ENCODE peak calls at places on chromosomes 3 and 15, in eight cellular contexts. One of them, this sample, is unnamed.

GRCh38 chr3:22245122-22245521 is 494.1 kb upstream of the ZNF385D start:
- DNase-seq in CD8-positive, alpha-beta T cell: no peak
- DNase-seq in tibial artery: no peak
- DNase-seq in progenitor cell of endocrine pancreas: no peak
- DNase-seq in Panc1: no peak
- DNase-seq in MM.1S: no peak
- DNase-seq in activated CD8-positive, alpha-beta T cell treated with anti-CD3 and anti-CD28 coated beads for 36 hours: no peak
- DNase-seq in fibroblast of mammary gland: peak; percentile 95
- DNase-seq in this sample: no peak

GRCh38 chr3:110773413-110773954 is 298.1 kb upstream of the NECTIN3 start:
- DNase-seq in CD8-positive, alpha-beta T cell: no peak
- DNase-seq in tibial artery: no peak
- DNase-seq in progenitor cell of endocrine pancreas: no peak
- DNase-seq in Panc1: no peak
- DNase-seq in MM.1S: no peak
- DNase-seq in activated CD8-positive, alpha-beta T cell treated with anti-CD3 and anti-CD28 coated beads for 36 hours: no peak
- DNase-seq in fibroblast of mammary gland: peak; percentile 66
- DNase-seq in this sample: no peak

GRCh38 chr15:40330368-40330836 is 6.9 kb downstream of the INAFM2 start:
- DNase-seq in CD8-positive, alpha-beta T cell: no peak
- DNase-seq in tibial artery: peak; percentile 89
- DNase-seq in progenitor cell of endocrine pancreas: no peak
- DNase-seq in Panc1: no peak
- DNase-seq in MM.1S: no peak
- DNase-seq in activated CD8-positive, alpha-beta T cell treated with anti-CD3 and anti-CD28 coated beads for 36 hours: no peak
- DNase-seq in fibroblast of mammary gland: no peak
- DNase-seq in this sample: no peak

GRCh38 chr3:53194218-53195065 is 33.4 kb downstream of the PRKCD start:
- DNase-seq in CD8-positive, alpha-beta T cell: no peak
- DNase-seq in tibial artery: peak; percentile 86
- DNase-seq in progenitor cell of endocrine pancreas: no peak
- DNase-seq in Panc1: no peak
- DNase-seq in MM.1S: no peak
- DNase-seq in activated CD8-positive, alpha-beta T cell treated with anti-CD3 and anti-CD28 coated beads for 36 hours: no peak
- DNase-seq in fibroblast of mammary gland: peak; percentile 38
- DNase-seq in this sample: no peak

GRCh38 chr15:80588801-80589200 is 106.3 kb upstream of the ABHD17C start:
- DNase-seq in CD8-positive, alpha-beta T cell: no peak
- DNase-seq in tibial artery: no peak
- DNase-seq in progenitor cell of endocrine pancreas: no peak
- DNase-seq in Panc1: peak; percentile 38
- DNase-seq in MM.1S: no peak
- DNase-seq in activated CD8-positive, alpha-beta T cell treated with anti-CD3 and anti-CD28 coated beads for 36 hours: no peak
- DNase-seq in fibroblast of mammary gland: peak; percentile 96
- DNase-seq in this sample: no peak

GRCh38 chr3:111796566-111796965 is 62.5 kb upstream of the PHLDB2 start:
- DNase-seq in CD8-positive, alpha-beta T cell: no peak
- DNase-seq in tibial artery: no peak
- DNase-seq in progenitor cell of endocrine pancreas: no peak
- DNase-seq in Panc1: no peak
- DNase-seq in MM.1S: no peak
- DNase-seq in activated CD8-positive, alpha-beta T cell treated with anti-CD3 and anti-CD28 coated beads for 36 hours: no peak
- DNase-seq in fibroblast of mammary gland: no peak
- DNase-seq in this sample: no peak

GRCh38 chr3:138916824-138917223 is 30.1 kb downstream of the FOXL2 start:
- DNase-seq in CD8-positive, alpha-beta T cell: no peak
- DNase-seq in tibial artery: no peak
- DNase-seq in progenitor cell of endocrine pancreas: no peak
- DNase-seq in Panc1: no peak
- DNase-seq in MM.1S: no peak
- DNase-seq in activated CD8-positive, alpha-beta T cell treated with anti-CD3 and anti-CD28 coated beads for 36 hours: no peak
- DNase-seq in fibroblast of mammary gland: no peak
- DNase-seq in this sample: no peak

GRCh38 chr15:70419046-70419445 is 321.3 kb upstream of the TLE3 start:
- DNase-seq in CD8-positive, alpha-beta T cell: no peak
- DNase-seq in tibial artery: no peak
- DNase-seq in progenitor cell of endocrine pancreas: no peak
- DNase-seq in Panc1: no peak
- DNase-seq in MM.1S: no peak
- DNase-seq in activated CD8-positive, alpha-beta T cell treated with anti-CD3 and anti-CD28 coated beads for 36 hours: no peak
- DNase-seq in fibroblast of mammary gland: no peak
- DNase-seq in this sample: no peak

GRCh38 chr3:32901005-32901932 is 50.2 kb upstream of the CCR4 start:
- DNase-seq in CD8-positive, alpha-beta T cell: no peak
- DNase-seq in tibial artery: no peak
- DNase-seq in progenitor cell of endocrine pancreas: no peak
- DNase-seq in Panc1: no peak
- DNase-seq in MM.1S: no peak
- DNase-seq in activated CD8-positive, alpha-beta T cell treated with anti-CD3 and anti-CD28 coated beads for 36 hours: no peak
- DNase-seq in fibroblast of mammary gland: no peak
- DNase-seq in this sample: no peak

GRCh38 chr15:101496198-101496986 is 6.9 kb upstream of the PCSK6 start:
- DNase-seq in CD8-positive, alpha-beta T cell: no peak
- DNase-seq in tibial artery: no peak
- DNase-seq in progenitor cell of endocrine pancreas: no peak
- DNase-seq in Panc1: no peak
- DNase-seq in MM.1S: no peak
- DNase-seq in activated CD8-positive, alpha-beta T cell treated with anti-CD3 and anti-CD28 coated beads for 36 hours: no peak
- DNase-seq in fibroblast of mammary gland: no peak
- DNase-seq in this sample: peak; percentile 19

GRCh38 chr3:187041362-187042061 is 97.8 kb downstream of the RPL39L start:
- DNase-seq in CD8-positive, alpha-beta T cell: peak; percentile 61
- DNase-seq in tibial artery: no peak
- DNase-seq in progenitor cell of endocrine pancreas: no peak
- DNase-seq in Panc1: no peak
- DNase-seq in MM.1S: peak; percentile 44
- DNase-seq in activated CD8-positive, alpha-beta T cell treated with anti-CD3 and anti-CD28 coated beads for 36 hours: peak; percentile 73
- DNase-seq in fibroblast of mammary gland: no peak
- DNase-seq in this sample: no peak

GRCh38 chr3:14577897-14578296 is 37.8 kb upstream of the GRIP2 start:
- DNase-seq in CD8-positive, alpha-beta T cell: no peak
- DNase-seq in tibial artery: no peak
- DNase-seq in progenitor cell of endocrine pancreas: no peak
- DNase-seq in Panc1: no peak
- DNase-seq in MM.1S: no peak
- DNase-seq in activated CD8-positive, alpha-beta T cell treated with anti-CD3 and anti-CD28 coated beads for 36 hours: no peak
- DNase-seq in fibroblast of mammary gland: no peak
- DNase-seq in this sample: no peak

GRCh38 chr3:67044295-67044694 is 46.2 kb downstream of the KBTBD8 start:
- DNase-seq in CD8-positive, alpha-beta T cell: no peak
- DNase-seq in tibial artery: no peak
- DNase-seq in progenitor cell of endocrine pancreas: no peak
- DNase-seq in Panc1: no peak
- DNase-seq in MM.1S: no peak
- DNase-seq in activated CD8-positive, alpha-beta T cell treated with anti-CD3 and anti-CD28 coated beads for 36 hours: no peak
- DNase-seq in fibroblast of mammary gland: no peak
- DNase-seq in this sample: no peak

GRCh38 chr3:53188720-53189119 is 27.7 kb downstream of the PRKCD start:
- DNase-seq in CD8-positive, alpha-beta T cell: no peak
- DNase-seq in tibial artery: no peak
- DNase-seq in progenitor cell of endocrine pancreas: no peak
- DNase-seq in Panc1: no peak
- DNase-seq in MM.1S: no peak
- DNase-seq in activated CD8-positive, alpha-beta T cell treated with anti-CD3 and anti-CD28 coated beads for 36 hours: no peak
- DNase-seq in fibroblast of mammary gland: no peak
- DNase-seq in this sample: no peak

GRCh38 chr3:63847718-63848450 is 15.7 kb downstream of the THOC7 start:
- DNase-seq in CD8-positive, alpha-beta T cell: no peak
- DNase-seq in tibial artery: no peak
- DNase-seq in progenitor cell of endocrine pancreas: no peak
- DNase-seq in Panc1: no peak
- DNase-seq in MM.1S: no peak
- DNase-seq in activated CD8-positive, alpha-beta T cell treated with anti-CD3 and anti-CD28 coated beads for 36 hours: no peak
- DNase-seq in fibroblast of mammary gland: no peak
- DNase-seq in this sample: no peak

GRCh38 chr3:53490131-53490474 is 4.3 kb upstream of the CACNA1D start:
- DNase-seq in CD8-positive, alpha-beta T cell: no peak
- DNase-seq in tibial artery: no peak
- DNase-seq in progenitor cell of endocrine pancreas: no peak
- DNase-seq in Panc1: no peak
- DNase-seq in MM.1S: no peak
- DNase-seq in activated CD8-positive, alpha-beta T cell treated with anti-CD3 and anti-CD28 coated beads for 36 hours: no peak
- DNase-seq in fibroblast of mammary gland: no peak
- DNase-seq in this sample: no peak

GRCh38 chr3:29346828-29347227 is 66.0 kb downstream of the RBMS3 start:
- DNase-seq in CD8-positive, alpha-beta T cell: no peak
- DNase-seq in tibial artery: no peak
- DNase-seq in progenitor cell of endocrine pancreas: no peak
- DNase-seq in Panc1: no peak
- DNase-seq in MM.1S: no peak
- DNase-seq in activated CD8-positive, alpha-beta T cell treated with anti-CD3 and anti-CD28 coated beads for 36 hours: no peak
- DNase-seq in fibroblast of mammary gland: peak; percentile 69
- DNase-seq in this sample: no peak

GRCh38 chr3:40597441-40597840 is 72.7 kb downstream of the ZNF621 start:
- DNase-seq in CD8-positive, alpha-beta T cell: no peak
- DNase-seq in tibial artery: no peak
- DNase-seq in progenitor cell of endocrine pancreas: no peak
- DNase-seq in Panc1: no peak
- DNase-seq in MM.1S: no peak
- DNase-seq in activated CD8-positive, alpha-beta T cell treated with anti-CD3 and anti-CD28 coated beads for 36 hours: peak; percentile 10
- DNase-seq in fibroblast of mammary gland: peak; percentile 19
- DNase-seq in this sample: no peak

GRCh38 chr3:167091186-167091585 is 288.9 kb downstream of the ZBBX start:
- DNase-seq in CD8-positive, alpha-beta T cell: no peak
- DNase-seq in tibial artery: no peak
- DNase-seq in progenitor cell of endocrine pancreas: no peak
- DNase-seq in Panc1: no peak
- DNase-seq in MM.1S: no peak
- DNase-seq in activated CD8-positive, alpha-beta T cell treated with anti-CD3 and anti-CD28 coated beads for 36 hours: no peak
- DNase-seq in fibroblast of mammary gland: peak; percentile 10
- DNase-seq in this sample: no peak

GRCh38 chr3:165883866-165884478 is 46.7 kb upstream of the BCHE start:
- DNase-seq in CD8-positive, alpha-beta T cell: no peak
- DNase-seq in tibial artery: no peak
- DNase-seq in progenitor cell of endocrine pancreas: no peak
- DNase-seq in Panc1: no peak
- DNase-seq in MM.1S: peak; percentile 18
- DNase-seq in activated CD8-positive, alpha-beta T cell treated with anti-CD3 and anti-CD28 coated beads for 36 hours: no peak
- DNase-seq in fibroblast of mammary gland: no peak
- DNase-seq in this sample: no peak

GRCh38 chr3:12318758-12319621 is 30.1 kb downstream of the PPARG start:
- DNase-seq in CD8-positive, alpha-beta T cell: no peak
- DNase-seq in tibial artery: no peak
- DNase-seq in progenitor cell of endocrine pancreas: no peak
- DNase-seq in Panc1: no peak
- DNase-seq in MM.1S: no peak
- DNase-seq in activated CD8-positive, alpha-beta T cell treated with anti-CD3 and anti-CD28 coated beads for 36 hours: no peak
- DNase-seq in fibroblast of mammary gland: peak; percentile 51
- DNase-seq in this sample: no peak

GRCh38 chr15:76330281-76330680 is 6.3 kb upstream of the ISL2 start:
- DNase-seq in CD8-positive, alpha-beta T cell: no peak
- DNase-seq in tibial artery: no peak
- DNase-seq in progenitor cell of endocrine pancreas: no peak
- DNase-seq in Panc1: no peak
- DNase-seq in MM.1S: no peak
- DNase-seq in activated CD8-positive, alpha-beta T cell treated with anti-CD3 and anti-CD28 coated beads for 36 hours: no peak
- DNase-seq in fibroblast of mammary gland: peak; percentile 67
- DNase-seq in this sample: no peak
- TF ChIP-seq CTCF in CD8-positive, alpha-beta T cell: no peak
- TF ChIP-seq CTCF in tibial artery: peak; percentile 53
- TF ChIP-seq CTCF in progenitor cell of endocrine pancreas: peak; percentile 59
- TF ChIP-seq CTCF in Panc1: peak; percentile 67
- TF ChIP-seq CTCF in MM.1S: no peak
- TF ChIP-seq CTCF in activated CD8-positive, alpha-beta T cell treated with anti-CD3 and anti-CD28 coated beads for 36 hours: no peak
- TF ChIP-seq CTCF in fibroblast of mammary gland: peak; percentile 80
- TF ChIP-seq CTCF in this sample: peak; percentile 47

GRCh38 chr3:48997102-48997637 is 7.1 kb downstream of the P4HTM start:
- DNase-seq in CD8-positive, alpha-beta T cell: no peak
- DNase-seq in tibial artery: no peak
- DNase-seq in progenitor cell of endocrine pancreas: no peak
- DNase-seq in Panc1: no peak
- DNase-seq in MM.1S: no peak
- DNase-seq in activated CD8-positive, alpha-beta T cell treated with anti-CD3 and anti-CD28 coated beads for 36 hours: no peak
- DNase-seq in fibroblast of mammary gland: no peak
- DNase-seq in this sample: no peak
- TF ChIP-seq CTCF in CD8-positive, alpha-beta T cell: no peak
- TF ChIP-seq CTCF in tibial artery: no peak
- TF ChIP-seq CTCF in progenitor cell of endocrine pancreas: peak; percentile 23
- TF ChIP-seq CTCF in Panc1: no peak
- TF ChIP-seq CTCF in MM.1S: no peak
- TF ChIP-seq CTCF in activated CD8-positive, alpha-beta T cell treated with anti-CD3 and anti-CD28 coated beads for 36 hours: no peak
- TF ChIP-seq CTCF in fibroblast of mammary gland: no peak
- TF ChIP-seq CTCF in this sample: no peak

GRCh38 chr3:71585126-71585525 is 1.6 kb upstream of the FOXP1 start:
- DNase-seq in CD8-positive, alpha-beta T cell: no peak
- DNase-seq in tibial artery: no peak
- DNase-seq in progenitor cell of endocrine pancreas: no peak
- DNase-seq in Panc1: no peak
- DNase-seq in MM.1S: no peak
- DNase-seq in activated CD8-positive, alpha-beta T cell treated with anti-CD3 and anti-CD28 coated beads for 36 hours: peak; percentile 17
- DNase-seq in fibroblast of mammary gland: no peak
- DNase-seq in this sample: no peak
- TF ChIP-seq CTCF in CD8-positive, alpha-beta T cell: no peak
- TF ChIP-seq CTCF in tibial artery: no peak
- TF ChIP-seq CTCF in progenitor cell of endocrine pancreas: no peak
- TF ChIP-seq CTCF in Panc1: no peak
- TF ChIP-seq CTCF in MM.1S: no peak
- TF ChIP-seq CTCF in activated CD8-positive, alpha-beta T cell treated with anti-CD3 and anti-CD28 coated beads for 36 hours: no peak
- TF ChIP-seq CTCF in fibroblast of mammary gland: no peak
- TF ChIP-seq CTCF in this sample: no peak

DNA sequence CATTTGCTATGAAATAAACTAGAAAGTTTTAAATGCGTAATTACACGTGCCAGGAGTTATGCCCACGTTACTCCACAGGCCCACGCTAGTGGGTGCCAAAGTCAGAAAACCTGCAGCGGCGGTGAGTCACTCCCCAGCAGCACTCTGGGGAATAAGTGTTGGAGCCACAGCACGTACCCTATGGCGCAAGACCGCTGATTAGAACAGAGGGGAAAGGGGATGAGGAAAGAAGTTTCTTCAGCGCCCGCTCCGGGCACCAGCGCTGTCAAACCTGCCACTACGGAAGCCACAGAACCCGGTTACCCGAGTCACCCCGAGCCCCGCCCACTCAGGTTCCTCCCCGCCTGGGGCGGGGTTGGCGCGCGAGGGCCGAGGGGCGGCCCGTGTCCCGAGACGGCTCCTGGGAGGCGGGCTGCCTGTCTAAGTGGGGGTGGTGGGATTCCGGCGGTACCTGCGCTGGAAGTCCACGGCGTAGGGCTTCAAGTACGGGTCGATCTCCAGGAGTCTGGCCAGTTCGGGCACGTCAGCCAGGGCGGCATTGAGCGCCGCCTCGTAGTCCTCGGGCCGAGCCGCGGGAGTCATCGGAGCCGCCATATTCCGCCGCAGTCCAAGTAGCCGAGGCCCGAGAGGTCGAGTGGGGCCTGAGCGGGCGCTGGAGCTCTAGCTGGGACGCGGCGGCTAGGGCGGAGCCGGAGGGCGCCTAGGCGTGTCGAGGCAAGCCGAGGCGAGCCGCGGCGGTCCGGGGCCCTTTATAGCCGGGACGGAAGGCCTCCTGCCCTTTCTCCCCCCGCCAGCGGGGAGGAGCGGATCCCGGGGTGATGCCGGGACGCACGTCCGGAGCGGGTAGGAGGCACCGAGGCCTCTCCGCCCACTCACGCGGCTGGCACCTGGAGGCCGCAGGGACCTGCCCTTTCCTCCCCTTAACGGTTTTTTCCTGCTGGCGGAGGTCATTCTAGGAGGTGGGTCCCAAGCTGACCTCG is at the start of gene GBE1:
- DNase-seq in CD8-positive, alpha-beta T cell: peak; percentile 93
- DNase-seq in tibial artery: peak; percentile 98
- DNase-seq in progenitor cell of endocrine pancreas: peak; percentile 75
- DNase-seq in Panc1: peak; percentile 74
- DNase-seq in MM.1S: peak; percentile 91
- DNase-seq in activated CD8-positive, alpha-beta T cell treated with anti-CD3 and anti-CD28 coated beads for 36 hours: peak; percentile 93
- DNase-seq in fibroblast of mammary gland: peak; percentile 97
- DNase-seq in this sample: peak; percentile 91
- TF ChIP-seq CTCF in CD8-positive, alpha-beta T cell: peak; percentile 45
- TF ChIP-seq CTCF in tibial artery: peak; percentile 27
- TF ChIP-seq CTCF in progenitor cell of endocrine pancreas: peak; percentile 50
- TF ChIP-seq CTCF in Panc1: peak; percentile 29
- TF ChIP-seq CTCF in MM.1S: peak; percentile 43
- TF ChIP-seq CTCF in activated CD8-positive, alpha-beta T cell treated with anti-CD3 and anti-CD28 coated beads for 36 hours: no peak
- TF ChIP-seq CTCF in fibroblast of mammary gland: peak; percentile 46
- TF ChIP-seq CTCF in this sample: peak; percentile 34

This sample was measured in GM13977.